ENCODE peak calls at places on chromosomes 7 and 10, in five cellular contexts. One of them, this sample, is unnamed.

GRCh38 chr7:30934225-30934624 is 22.6 kb downstream of the AQP1 start:
- DNase-seq in AG04450: no peak
- DNase-seq in GM12865: no peak
- DNase-seq in Right ventricle myocardium superior: no peak
- DNase-seq in SW 1271: no peak
- DNase-seq in this sample: no peak

GRCh38 chr10:101094113-101094512 is 32.3 kb downstream of the KAZALD1 start:
- DNase-seq in AG04450: no peak
- DNase-seq in GM12865: no peak
- DNase-seq in Right ventricle myocardium superior: peak
- DNase-seq in SW 1271: no peak
- DNase-seq in this sample: no peak

GRCh38 chr10:43284341-43284910 is 17.6 kb upstream of the RASGEF1A start:
- DNase-seq in AG04450: no peak
- DNase-seq in GM12865: peak
- DNase-seq in Right ventricle myocardium superior: no peak
- DNase-seq in SW 1271: no peak
- DNase-seq in this sample: no peak

GRCh38 chr10:95250856-95251255 is 39.9 kb downstream of the PDLIM1 start:
- DNase-seq in AG04450: no peak
- DNase-seq in GM12865: no peak
- DNase-seq in Right ventricle myocardium superior: no peak
- DNase-seq in SW 1271: no peak
- DNase-seq in this sample: no peak

GRCh38 chr7:25427721-25428120 is 199.4 kb upstream of the NPVF start:
- DNase-seq in AG04450: no peak
- DNase-seq in GM12865: no peak
- DNase-seq in Right ventricle myocardium superior: no peak
- DNase-seq in SW 1271: no peak
- DNase-seq in this sample: no peak

GRCh38 chr10:13708256-13708990 is 121.7 kb downstream of the PRPF18 start:
- DNase-seq in AG04450: no peak
- DNase-seq in GM12865: no peak
- DNase-seq in Right ventricle myocardium superior: no peak
- DNase-seq in SW 1271: no peak
- DNase-seq in this sample: no peak

GRCh38 chr10:5449227-5449626 is 36.9 kb downstream of the NET1 start:
- DNase-seq in AG04450: no peak
- DNase-seq in GM12865: no peak
- DNase-seq in Right ventricle myocardium superior: no peak
- DNase-seq in SW 1271: no peak
- DNase-seq in this sample: no peak

GRCh38 chr10:33390046-33390445 is 55.6 kb upstream of the NRP1 start:
- DNase-seq in AG04450: no peak
- DNase-seq in GM12865: no peak
- DNase-seq in Right ventricle myocardium superior: no peak
- DNase-seq in SW 1271: no peak
- DNase-seq in this sample: no peak

GRCh38 chr7:16345979-16346958 is 75.1 kb downstream of the CRPPA start:
- DNase-seq in AG04450: peak
- DNase-seq in GM12865: no peak
- DNase-seq in Right ventricle myocardium superior: no peak
- DNase-seq in SW 1271: peak
- DNase-seq in this sample: no peak

GRCh38 chr7:90973146-90973545 is 291.1 kb upstream of the FZD1 start:
- DNase-seq in AG04450: no peak
- DNase-seq in GM12865: no peak
- DNase-seq in Right ventricle myocardium superior: no peak
- DNase-seq in SW 1271: no peak
- DNase-seq in this sample: no peak

GRCh38 chr7:83876593-83876992 is 227.7 kb upstream of the SEMA3E start:
- DNase-seq in AG04450: no peak
- DNase-seq in GM12865: no peak
- DNase-seq in Right ventricle myocardium superior: no peak
- DNase-seq in SW 1271: no peak
- DNase-seq in this sample: no peak

GRCh38 chr10:110460111-110460809 is 37.4 kb upstream of the DUSP5 start:
- DNase-seq in AG04450: no peak
- DNase-seq in GM12865: peak
- DNase-seq in Right ventricle myocardium superior: peak
- DNase-seq in SW 1271: no peak
- DNase-seq in this sample: no peak

GRCh38 chr7:134440476-134440875 is 18.4 kb downstream of the AKR1B1 start:
- DNase-seq in AG04450: no peak
- DNase-seq in GM12865: no peak
- DNase-seq in Right ventricle myocardium superior: no peak
- DNase-seq in SW 1271: no peak
- DNase-seq in this sample: no peak

GRCh38 chr7:91407942-91408341 is 143.7 kb downstream of the FZD1 start:
- DNase-seq in AG04450: no peak
- DNase-seq in GM12865: no peak
- DNase-seq in Right ventricle myocardium superior: no peak
- DNase-seq in SW 1271: no peak
- DNase-seq in this sample: no peak

This sample was measured in GM12878.